ENCODE peak calls at places on chromosome 11, in five cellular contexts. H, J, T, K and O are unnamed samples.

GRCh38 chr11:111624602-111625001 is 22.4 kb downstream of the SIK2 start:
- DNase-seq in H (no peak), T (no peak), K (no peak), J (no peak), O (no peak)

GRCh38 chr11:111441443-111441842 is 62.4 kb upstream of the POU2AF1 start:
- DNase-seq in K (no peak), H (no peak), J (no peak), T (no peak), O (no peak)

GRCh38 chr11:112408551-112408950 is 147.9 kb upstream of the PLET1 start:
- DNase-seq in J (no peak), K (no peak), H (no peak), T (no peak), O (no peak)

GRCh38 chr11:97325693-97326092 is 935.9 kb downstream of the JRKL start:
- DNase-seq in H (no peak), J (no peak), K (no peak), T (no peak), O (no peak)

GRCh38 chr11:73230276-73230875 is 12.3 kb downstream of the P2RY2 start:
- DNase-seq in T (no peak), K (no peak), H (peak), J (no peak), O (no peak)

GRCh38 chr11:78576549-78577097 is 2.0 kb upstream of the NARS2 start:
- DNase-seq in T (no peak), H (no peak), K (peak), J (no peak), O (no peak)

GRCh38 chr11:64249563-64250405 is 1.5 kb upstream of the PLCB3 start:
- DNase-seq in H (no peak), T (no peak), J (no peak), K (no peak), O (no peak)

GRCh38 chr11:69642549-69642912 is 1.6 kb downstream of the CCND1 start:
- DNase-seq in J (peak), T (no peak), H (no peak), K (peak), O (no peak)

GRCh38 chr11:117478926-117479325 is 151.3 kb downstream of the CEP164 start:
- DNase-seq in H (no peak), J (no peak), K (no peak), T (no peak), O (no peak)

GRCh38 chr11:22680628-22681027 is 14.2 kb downstream of the GAS2 start:
- DNase-seq in J (no peak), H (no peak), K (no peak), T (no peak), O (no peak)

GRCh38 chr11:129998107-129998506 is 4.5 kb downstream of the PRDM10 start:
- DNase-seq in J (no peak), K (no peak), T (no peak), H (no peak), O (no peak)

GRCh38 chr11:27059431-27059830 is 18.8 kb downstream of the BBOX1 start:
- DNase-seq in J (no peak), T (no peak), H (no peak), K (no peak), O (no peak)

GRCh38 chr11:74055938-74056337 is 47.1 kb upstream of the UCP3 start:
- DNase-seq in J (no peak), T (no peak), H (no peak), K (no peak), O (no peak)

GRCh38 chr11:81010631-81011030 is 1569.8 kb upstream of the TENM4 start:
- DNase-seq in K (no peak), T (no peak), H (no peak), J (no peak), O (no peak)

GRCh38 chr11:6655020-6655789 is 404 bp downstream of the DCHS1 start:
- DNase-seq in K (peak), H (no peak), J (no peak), T (no peak), O (no peak)

GRCh38 chr11:79201637-79202347 is 239.0 kb downstream of the TENM4 start:
- DNase-seq in H (no peak), K (no peak), T (no peak), J (no peak), O (no peak)

GRCh38 chr11:55457641-55458040 is 89.9 kb downstream of the OR4A15 start:
- DNase-seq in T (no peak), H (no peak), K (no peak), J (no peak), O (no peak)

GRCh38 chr11:108498046-108498815 is at the start of gene POGLUT3:
- DNase-seq in J (peak), H (peak), T (no peak), K (peak), O (peak)

GRCh38 chr11:88345408-88345807 is 7.9 kb upstream of the CTSC start:
- DNase-seq in J (no peak), H (no peak), K (no peak), T (no peak), O (no peak)

GRCh38 chr11:70067591-70068341 is 10.4 kb upstream of the ANO1 start:
- DNase-seq in T (peak), K (no peak), H (no peak), J (no peak), O (peak)

GRCh38 chr11:36631704-36632287 is 33.8 kb upstream of the RAG2 start:
- DNase-seq in J (no peak), T (no peak), H (no peak), K (no peak), O (no peak)

GRCh38 chr11:134270250-134270714 is 5.9 kb upstream of the GLB1L3 start:
- DNase-seq in K (no peak), J (no peak), H (no peak), T (no peak), O (no peak)

GRCh38 chr11:119100246-119100959 is 1.2 kb downstream of the DPAGT1 start:
- DNase-seq in J (no peak), H (no peak), T (no peak), K (peak), O (no peak)

GRCh38 chr11:134150195-134150903 is 73.4 kb downstream of the NCAPD3 start:
- DNase-seq in K (no peak), J (no peak), H (no peak), T (peak), O (peak)

GRCh38 chr11:37841016-37841415 is 1243.0 kb upstream of the RAG2 start:
- DNase-seq in H (no peak), J (no peak), K (no peak), T (no peak), O (no peak)

GRCh38 chr11:96061730-96062524 is 138.0 kb upstream of the MTMR2 start:
- DNase-seq in T (no peak), J (no peak), H (no peak), K (peak), O (no peak)

GRCh38 chr11:81596709-81597108 is 1137.0 kb downstream of the FAM181B start:
- DNase-seq in K (no peak), T (no peak), H (no peak), J (no peak), O (no peak)

GRCh38 chr11:44324787-44325525 is 15.0 kb upstream of the ALX4 start:
- DNase-seq in H (no peak), K (no peak), J (no peak), T (no peak), O (no peak)

GRCh38 chr11:69449320-69450063 is 32.0 kb upstream of the LINC01488 start:
- DNase-seq in T (no peak), K (peak), J (peak), H (peak), O (no peak)

GRCh38 chr11:70398834-70399680 is 728 bp downstream of the CTTN start:
- DNase-seq in J (peak), T (no peak), H (peak), K (no peak), O (no peak)

GRCh38 chr11:20021212-20021611 is 139.1 kb downstream of the DBX1 start:
- DNase-seq in H (no peak), J (no peak), K (no peak), T (no peak), O (no peak)

GRCh38 chr11:59557940-59558643 is 46.8 kb downstream of the OR4D9 start:
- DNase-seq in T (no peak), J (no peak), H (no peak), K (no peak), O (no peak)

GRCh38 chr11:59560702-59561469 is 49.5 kb downstream of the OR4D9 start:
- DNase-seq in T (peak), K (peak), J (peak), H (peak), O (peak)

GRCh38 chr11:59559886-59560285 is 48.5 kb downstream of the OR4D9 start:
- DNase-seq in T (peak), K (no peak), J (no peak), H (no peak), O (no peak)

GRCh38 chr11:59562292-59562691 is 51.0 kb downstream of the OR4D9 start:
- DNase-seq in K (no peak), J (no peak), H (no peak), T (no peak), O (no peak)

DNA sequence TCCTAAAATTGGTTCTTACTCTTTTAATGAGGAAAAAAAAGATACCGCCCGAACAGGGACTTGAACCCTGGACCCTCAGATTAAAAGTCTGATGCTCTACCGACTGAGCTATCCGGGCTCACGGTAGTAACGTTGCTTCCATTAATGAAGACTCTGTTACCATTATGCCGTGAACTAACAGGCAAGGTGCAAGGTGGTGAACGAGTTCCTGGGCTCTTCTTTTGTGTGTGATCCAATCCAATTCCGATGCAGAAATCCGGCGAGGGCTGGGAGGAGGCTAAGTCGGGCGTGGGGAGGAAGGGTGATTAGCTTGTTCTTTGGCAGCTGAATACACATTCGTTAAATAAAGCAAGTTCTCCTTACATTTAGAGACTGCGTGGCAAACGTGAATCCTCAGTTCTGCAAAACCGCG is 49.0 kb downstream of the OR4D9 start:
- DNase-seq in K (peak), J (peak), H (peak), T (peak), O (peak)
- TF ChIP-seq POLR2AphosphoS5 in K (peak), J (no peak), H (no peak), T (no peak), O (peak)

DNA sequence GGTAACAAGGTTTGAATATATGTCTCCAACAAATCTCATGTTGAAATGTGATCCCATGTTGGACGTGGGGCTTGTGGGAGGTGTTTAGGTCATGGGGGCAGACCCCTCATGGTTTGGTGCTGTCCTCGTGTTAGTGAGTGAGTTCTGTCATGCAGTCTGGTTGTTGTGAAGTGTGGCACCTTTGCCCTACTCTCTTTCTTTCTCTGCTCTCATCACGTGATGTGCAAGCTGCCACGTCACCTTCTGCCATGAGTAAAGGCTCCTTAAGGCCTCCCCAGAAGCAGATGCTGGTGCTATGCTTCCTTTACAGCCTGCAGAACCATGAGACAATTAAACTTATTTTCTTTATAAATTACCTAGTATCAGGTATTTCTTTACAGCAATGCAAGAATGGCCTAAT is 218.3 kb downstream of the NXPE2 start:
- DNase-seq in H (no peak), K (no peak), J (no peak), T (no peak), O (no peak)
- H3K27ac ChIP-seq in H (no peak), K (no peak), J (no peak), T (no peak), O (no peak)

GRCh38 chr11:32307921-32308320 is 127.4 kb downstream of the WT1 start:
- DNase-seq in K (no peak), J (no peak), T (no peak), H (no peak), O (no peak)
- H3K4me3 ChIP-seq in K (no peak), J (no peak), T (no peak), H (no peak), O (no peak)

DNA sequence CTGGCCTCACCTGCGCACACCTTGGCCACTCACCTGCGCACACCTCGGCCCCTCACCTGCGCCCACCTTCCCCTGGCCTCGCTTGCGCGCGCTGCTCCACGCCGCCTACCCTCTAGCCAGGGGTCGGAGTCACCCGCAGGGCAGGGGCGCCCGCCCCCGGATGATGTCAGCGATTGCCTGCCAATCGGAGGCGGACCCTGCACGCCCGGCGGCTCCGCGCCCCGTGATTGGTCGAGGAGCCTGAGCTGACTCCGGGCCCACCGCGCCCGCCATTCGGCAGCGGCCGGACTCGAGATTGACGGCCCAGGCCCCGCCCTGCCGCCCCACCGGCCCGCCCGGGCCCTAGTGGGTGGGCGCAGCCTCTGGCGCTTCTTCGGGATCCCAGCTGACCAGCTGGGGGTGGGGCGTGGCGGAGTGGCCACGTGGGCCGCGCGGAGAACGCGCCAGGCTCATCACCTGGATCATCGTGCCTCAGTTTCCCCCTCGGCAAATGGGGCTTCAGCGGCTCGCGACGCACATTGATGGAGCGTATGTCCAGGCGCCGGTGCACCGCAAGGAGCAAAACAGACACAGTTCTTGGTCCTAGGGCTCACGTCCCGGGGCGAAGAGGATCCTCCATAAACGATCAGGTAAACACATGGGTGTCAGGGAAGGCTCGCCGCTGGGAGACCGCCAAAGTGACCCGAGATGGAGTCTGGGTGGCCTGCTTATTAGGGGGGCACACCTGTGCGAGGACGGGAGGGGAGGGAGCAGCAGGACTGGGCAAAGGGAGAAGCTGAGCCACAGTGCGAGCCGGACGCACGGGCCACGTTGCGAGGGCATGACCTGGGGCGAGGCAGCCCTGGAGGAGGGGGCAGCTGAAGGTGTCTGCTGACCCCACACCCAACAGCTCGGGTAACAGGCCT is at the start of gene DHCR7:
- DNase-seq in J (peak), H (peak), T (peak), K (peak), O (peak)
- TF ChIP-seq POLR2AphosphoS5 in J (no peak), H (no peak), T (peak), K (peak), O (no peak)

GRCh38 chr11:126164781-126165180 is 46.7 kb downstream of the RPUSD4 start:
- DNase-seq in K (no peak), H (no peak), J (no peak), T (no peak), O (no peak)

GRCh38 chr11:126166413-126166812 is 45.0 kb downstream of the RPUSD4 start:
- DNase-seq in K (no peak), H (no peak), T (no peak), J (no peak), O (no peak)

GRCh38 chr11:126163779-126164178 is 47.7 kb downstream of the RPUSD4 start:
- DNase-seq in H (no peak), J (no peak), T (no peak), K (no peak), O (no peak)

GRCh38 chr11:126167476-126167875 is 44.0 kb downstream of the RPUSD4 start:
- DNase-seq in K (no peak), H (no peak), T (no peak), J (no peak), O (no peak)

GRCh38 chr11:126165366-126166156 is 45.9 kb downstream of the RPUSD4 start:
- DNase-seq in K (no peak), H (no peak), T (no peak), J (no peak), O (no peak)
- H3K27ac ChIP-seq in K (no peak), H (no peak), T (no peak), J (no peak), O (no peak)

DNA sequence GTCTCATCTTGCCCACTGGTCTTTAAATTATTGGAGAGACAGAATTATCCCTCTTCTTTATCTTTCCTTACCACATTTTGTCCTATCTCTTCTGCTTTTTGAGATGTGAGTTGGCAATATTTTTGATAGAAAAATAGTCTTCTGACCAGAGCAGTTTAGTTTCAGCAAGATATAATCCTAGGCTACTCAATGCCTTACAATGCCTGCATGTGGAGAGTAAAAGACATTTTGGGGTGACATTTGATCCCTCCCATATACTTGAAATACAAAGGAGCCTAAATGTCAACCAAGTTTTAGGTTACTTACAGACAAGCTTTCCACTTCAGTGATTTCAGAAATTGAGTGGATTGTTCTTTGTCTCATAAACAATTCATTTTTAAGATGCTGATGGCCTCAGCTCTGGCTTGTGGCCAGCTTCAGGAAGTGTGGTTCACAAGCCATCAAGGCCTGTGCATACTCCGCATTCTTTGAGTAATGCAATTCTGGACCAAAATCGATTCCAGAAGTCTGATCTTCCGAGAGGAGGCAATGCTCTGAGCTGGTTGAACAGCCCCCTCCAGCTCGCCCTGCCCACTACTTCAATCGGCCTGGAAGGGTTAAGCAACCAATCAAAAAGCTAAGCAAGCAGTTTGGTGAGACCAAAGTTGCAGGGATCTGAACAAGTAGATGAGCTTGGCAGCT is 274.4 kb downstream of the BLID start:
- DNase-seq in J (no peak), H (no peak), K (peak), T (no peak), O (no peak)
- H3K4me3 ChIP-seq in J (no peak), H (no peak), K (no peak), T (no peak), O (no peak)

GRCh38 chr11:32489464-32489863 is 54.1 kb upstream of the WT1 start:
- DNase-seq in T (no peak), H (no peak), J (no peak), K (no peak), O (no peak)
- TF ChIP-seq POLR2AphosphoS5 in T (no peak), H (no peak), J (no peak), K (no peak), O (no peak)

DNA sequence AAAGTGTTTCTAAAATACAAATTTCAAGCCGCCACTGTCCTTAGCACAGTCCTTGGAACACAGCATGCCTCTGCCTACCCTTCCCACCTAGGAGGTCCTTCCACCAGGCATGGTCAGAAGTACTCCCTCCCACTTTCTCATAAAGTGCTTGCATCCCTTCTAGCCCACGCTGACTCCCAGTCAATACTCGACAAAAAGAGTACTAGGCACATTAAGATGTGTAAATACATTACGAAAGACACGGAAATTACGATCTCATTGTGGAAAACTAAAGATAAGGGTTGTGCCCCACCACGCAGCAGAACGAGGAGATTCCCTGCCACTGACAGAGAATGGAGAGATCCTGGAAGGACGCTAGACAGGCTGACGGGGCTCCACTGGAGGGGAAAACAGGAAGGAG is 13.5 kb downstream of the CHKA start:
- DNase-seq in H (no peak), T (no peak), J (no peak), K (no peak), O (no peak)
- H3K27ac ChIP-seq in H (no peak), T (peak), J (peak), K (no peak), O (no peak)

GRCh38 chr11:2881076-2881973 is 4.2 kb downstream of the CDKN1C start:
- DNase-seq in J (no peak), T (no peak), K (no peak), H (no peak), O (no peak)

GRCh38 chr11:2882681-2883110 is 2.9 kb downstream of the CDKN1C start:
- DNase-seq in H (no peak), K (no peak), T (no peak), J (no peak), O (no peak)

GRCh38 chr11:2880646-2881045 is 4.9 kb downstream of the CDKN1C start:
- DNase-seq in T (no peak), K (no peak), J (no peak), H (no peak), O (no peak)

GRCh38 chr11:2883717-2884423 is 1.7 kb downstream of the CDKN1C start:
- DNase-seq in K (peak), J (no peak), H (no peak), T (no peak), O (no peak)

GRCh38 chr11:2881974-2882362 is 3.6 kb downstream of the CDKN1C start:
- DNase-seq in H (no peak), T (no peak), J (no peak), K (no peak), O (no peak)
- H3K4me3 ChIP-seq in H (no peak), T (no peak), J (no peak), K (no peak), O (no peak)

GRCh38 chr11:75561426-75562047 is 516 bp upstream of the SERPINH1 start:
- DNase-seq in J (no peak), T (no peak), H (no peak), K (peak), O (no peak)
- TF ChIP-seq POLR2AphosphoS5 in J (no peak), T (no peak), H (no peak), K (no peak), O (no peak)